ENCODE peak calls at places on chromosome 22, in five cellular contexts. One of them, this sample, is unnamed.
A peak's percentile ranks its signal among the peaks of the same experiment; 100 is the strongest.

GRCh38 chr22:30308518-30309230 is 18.1 kb downstream of the TBC1D10A start:
- DNase-seq in M059J: no peak
- DNase-seq in T-helper 1 cell: peak; percentile 55
- DNase-seq in SW 1271: no peak
- DNase-seq in fibroblast of lung: peak; percentile 60
- DNase-seq in this sample: no peak

GRCh38 chr22:23402275-23403151 is 177.6 kb downstream of the IGLL1 start:
- DNase-seq in M059J: peak; percentile 6
- DNase-seq in T-helper 1 cell: peak; percentile 37
- DNase-seq in SW 1271: no peak
- DNase-seq in fibroblast of lung: peak; percentile 21
- DNase-seq in this sample: peak; percentile 60

GRCh38 chr22:26589367-26589844 is 526 bp downstream of the TPST2 start:
- DNase-seq in M059J: peak; percentile 38
- DNase-seq in T-helper 1 cell: peak; percentile 24
- DNase-seq in SW 1271: no peak
- DNase-seq in fibroblast of lung: no peak
- DNase-seq in this sample: no peak

GRCh38 chr22:49149721-49150608 is 677.7 kb downstream of the BRD1 start:
- DNase-seq in M059J: no peak
- DNase-seq in T-helper 1 cell: no peak
- DNase-seq in SW 1271: no peak
- DNase-seq in fibroblast of lung: no peak
- DNase-seq in this sample: no peak

GRCh38 chr22:39240841-39241631 is 3.7 kb downstream of the PDGFB start:
- DNase-seq in M059J: peak; percentile 24
- DNase-seq in T-helper 1 cell: peak; percentile 73
- DNase-seq in SW 1271: no peak
- DNase-seq in fibroblast of lung: no peak
- DNase-seq in this sample: no peak

GRCh38 chr22:37330200-37331033 is 48.1 kb downstream of the CYTH4 start:
- DNase-seq in M059J: peak; percentile 47
- DNase-seq in T-helper 1 cell: peak; percentile 52
- DNase-seq in SW 1271: no peak
- DNase-seq in fibroblast of lung: peak; percentile 79
- DNase-seq in this sample: peak; percentile 44

GRCh38 chr22:27585141-27585540 is 216.4 kb downstream of the MN1 start:
- DNase-seq in M059J: peak; percentile 5
- DNase-seq in T-helper 1 cell: no peak
- DNase-seq in SW 1271: no peak
- DNase-seq in fibroblast of lung: no peak
- DNase-seq in this sample: no peak

GRCh38 chr22:48368975-48369525 is 1458.6 kb downstream of the BRD1 start:
- DNase-seq in M059J: no peak
- DNase-seq in T-helper 1 cell: no peak
- DNase-seq in SW 1271: no peak
- DNase-seq in fibroblast of lung: no peak
- DNase-seq in this sample: no peak

GRCh38 chr22:39478461-39478860 is 21.6 kb downstream of the MGAT3 start:
- DNase-seq in M059J: peak; percentile 28
- DNase-seq in T-helper 1 cell: no peak
- DNase-seq in SW 1271: no peak
- DNase-seq in fibroblast of lung: no peak
- DNase-seq in this sample: no peak

GRCh38 chr22:22940961-22941605 is 53.5 kb downstream of the IGLL5 start:
- DNase-seq in M059J: no peak
- DNase-seq in T-helper 1 cell: no peak
- DNase-seq in SW 1271: no peak
- DNase-seq in fibroblast of lung: no peak
- DNase-seq in this sample: no peak

GRCh38 chr22:46250035-46250782 is at the start of gene CDPF1:
- DNase-seq in M059J: peak; percentile 84
- DNase-seq in T-helper 1 cell: peak; percentile 90
- DNase-seq in SW 1271: peak; percentile 37
- DNase-seq in fibroblast of lung: peak; percentile 75
- DNase-seq in this sample: peak; percentile 90

GRCh38 chr22:25077056-25077455 is 122.6 kb upstream of the CRYBB3 start:
- DNase-seq in M059J: no peak
- DNase-seq in T-helper 1 cell: no peak
- DNase-seq in SW 1271: no peak
- DNase-seq in fibroblast of lung: no peak
- DNase-seq in this sample: no peak

GRCh38 chr22:37371491-37371890 is 55.8 kb downstream of the ELFN2 start:
- DNase-seq in M059J: no peak
- DNase-seq in T-helper 1 cell: no peak
- DNase-seq in SW 1271: no peak
- DNase-seq in fibroblast of lung: no peak
- DNase-seq in this sample: no peak

GRCh38 chr22:36068776-36069344 is 40.2 kb upstream of the RBFOX2 start:
- DNase-seq in M059J: no peak
- DNase-seq in T-helper 1 cell: no peak
- DNase-seq in SW 1271: no peak
- DNase-seq in fibroblast of lung: no peak
- DNase-seq in this sample: no peak

GRCh38 chr22:26546282-26546681 is 34.0 kb upstream of the TFIP11 start:
- DNase-seq in M059J: no peak
- DNase-seq in T-helper 1 cell: no peak
- DNase-seq in SW 1271: no peak
- DNase-seq in fibroblast of lung: no peak
- DNase-seq in this sample: no peak

GRCh38 chr22:17814830-17815229 is 40.6 kb upstream of the BID start:
- DNase-seq in M059J: no peak
- DNase-seq in T-helper 1 cell: no peak
- DNase-seq in SW 1271: no peak
- DNase-seq in fibroblast of lung: no peak
- DNase-seq in this sample: no peak

GRCh38 chr22:46828323-46829139 is 66.1 kb downstream of the TBC1D22A start:
- DNase-seq in M059J: no peak
- DNase-seq in T-helper 1 cell: no peak
- DNase-seq in SW 1271: no peak
- DNase-seq in fibroblast of lung: no peak
- DNase-seq in this sample: no peak

GRCh38 chr22:38740754-38741153 is 15.0 kb downstream of the SUN2 start:
- DNase-seq in M059J: no peak
- DNase-seq in T-helper 1 cell: no peak
- DNase-seq in SW 1271: no peak
- DNase-seq in fibroblast of lung: no peak
- DNase-seq in this sample: no peak

GRCh38 chr22:42300286-42301071 is 30.0 kb upstream of the TCF20 start:
- DNase-seq in M059J: no peak
- DNase-seq in T-helper 1 cell: peak; percentile 53
- DNase-seq in SW 1271: no peak
- DNase-seq in fibroblast of lung: no peak
- DNase-seq in this sample: no peak

GRCh38 chr22:23242473-23243001 is 62.2 kb downstream of the BCR start:
- DNase-seq in M059J: no peak
- DNase-seq in T-helper 1 cell: no peak
- DNase-seq in SW 1271: no peak
- DNase-seq in fibroblast of lung: no peak
- DNase-seq in this sample: no peak

GRCh38 chr22:18085188-18085587 is 7.4 kb downstream of the PEX26 start:
- DNase-seq in M059J: no peak
- DNase-seq in T-helper 1 cell: no peak
- DNase-seq in SW 1271: no peak
- DNase-seq in fibroblast of lung: peak; percentile 26
- DNase-seq in this sample: no peak

GRCh38 chr22:28395920-28396447 is 283.7 kb downstream of the TTC28 start:
- DNase-seq in M059J: peak; percentile 77
- DNase-seq in T-helper 1 cell: peak; percentile 73
- DNase-seq in SW 1271: no peak
- DNase-seq in fibroblast of lung: peak; percentile 48
- DNase-seq in this sample: no peak

GRCh38 chr22:45598596-45599217 is 72.9 kb upstream of the ATXN10 start:
- DNase-seq in M059J: no peak
- DNase-seq in T-helper 1 cell: no peak
- DNase-seq in SW 1271: no peak
- DNase-seq in fibroblast of lung: no peak
- DNase-seq in this sample: no peak

GRCh38 chr22:48951836-48952235 is 875.8 kb downstream of the BRD1 start:
- DNase-seq in M059J: no peak
- DNase-seq in T-helper 1 cell: no peak
- DNase-seq in SW 1271: no peak
- DNase-seq in fibroblast of lung: no peak
- DNase-seq in this sample: no peak

GRCh38 chr22:17192186-17192585 is 27.0 kb downstream of the ADA2 start:
- DNase-seq in M059J: no peak
- DNase-seq in T-helper 1 cell: no peak
- DNase-seq in SW 1271: no peak
- DNase-seq in fibroblast of lung: no peak
- DNase-seq in this sample: no peak

GRCh38 chr22:22460635-22461034 is 47.9 kb downstream of the ZNF280B start:
- DNase-seq in M059J: no peak
- DNase-seq in T-helper 1 cell: no peak
- DNase-seq in SW 1271: no peak
- DNase-seq in fibroblast of lung: no peak
- DNase-seq in this sample: no peak

GRCh38 chr22:44155115-44155514 is 25.6 kb upstream of the PARVG start:
- DNase-seq in M059J: no peak
- DNase-seq in T-helper 1 cell: no peak
- DNase-seq in SW 1271: no peak
- DNase-seq in fibroblast of lung: no peak
- DNase-seq in this sample: no peak

GRCh38 chr22:20582520-20583361 is 75.3 kb downstream of the MED15 start:
- DNase-seq in M059J: no peak
- DNase-seq in T-helper 1 cell: no peak
- DNase-seq in SW 1271: no peak
- DNase-seq in fibroblast of lung: no peak
- DNase-seq in this sample: no peak

GRCh38 chr22:23874871-23875270 is 17.2 kb downstream of the SLC2A11 start:
- DNase-seq in M059J: no peak
- DNase-seq in T-helper 1 cell: no peak
- DNase-seq in SW 1271: no peak
- DNase-seq in fibroblast of lung: no peak
- DNase-seq in this sample: no peak

GRCh38 chr22:25402501-25403283 is 161.8 kb upstream of the GRK3 start:
- DNase-seq in M059J: peak; percentile 63
- DNase-seq in T-helper 1 cell: no peak
- DNase-seq in SW 1271: no peak
- DNase-seq in fibroblast of lung: peak; percentile 32
- DNase-seq in this sample: no peak

GRCh38 chr22:46528121-46528610 is 9.3 kb downstream of the CELSR1 start:
- DNase-seq in M059J: peak; percentile 95
- DNase-seq in T-helper 1 cell: no peak
- DNase-seq in SW 1271: no peak
- DNase-seq in fibroblast of lung: peak; percentile 55
- DNase-seq in this sample: no peak

GRCh38 chr22:44201556-44202129 is 20.9 kb downstream of the PARVG start:
- DNase-seq in M059J: no peak
- DNase-seq in T-helper 1 cell: no peak
- DNase-seq in SW 1271: no peak
- DNase-seq in fibroblast of lung: no peak
- DNase-seq in this sample: no peak

GRCh38 chr22:42976131-42976530 is 38.8 kb downstream of the PACSIN2 start:
- DNase-seq in M059J: no peak
- DNase-seq in T-helper 1 cell: no peak
- DNase-seq in SW 1271: no peak
- DNase-seq in fibroblast of lung: no peak
- DNase-seq in this sample: no peak

GRCh38 chr22:19448076-19448607 is 631 bp upstream of the C22orf39 start:
- DNase-seq in M059J: peak; percentile 47
- DNase-seq in T-helper 1 cell: peak; percentile 35
- DNase-seq in SW 1271: no peak
- DNase-seq in fibroblast of lung: peak; percentile 59
- DNase-seq in this sample: no peak

GRCh38 chr22:27487600-27488450 is 313.7 kb downstream of the MN1 start:
- DNase-seq in M059J: peak; percentile 64
- DNase-seq in T-helper 1 cell: no peak
- DNase-seq in SW 1271: no peak
- DNase-seq in fibroblast of lung: peak; percentile 52
- DNase-seq in this sample: no peak

GRCh38 chr22:31750365-31751284 is 693 bp upstream of the PRR14L start:
- DNase-seq in M059J: no peak
- DNase-seq in T-helper 1 cell: no peak
- DNase-seq in SW 1271: no peak
- DNase-seq in fibroblast of lung: no peak
- DNase-seq in this sample: no peak

GRCh38 chr22:41862530-41863266 is 29.8 kb downstream of the SREBF2 start:
- DNase-seq in M059J: no peak
- DNase-seq in T-helper 1 cell: peak; percentile 48
- DNase-seq in SW 1271: no peak
- DNase-seq in fibroblast of lung: peak; percentile 34
- DNase-seq in this sample: peak; percentile 33

This sample was measured in stimulated activated CD4-positive, alpha-beta T cell treated with anti-CD3 and anti-CD28 coated beads, TNF-alpha, amount 100 ng/mL, for 48 hours.